ENCODE peak calls at places on chromosomes 2 and 18, in six cellular contexts. V is mesendoderm, S is GM12865, M is left cardiac atrium, N is COR-L47, T is HT-29. C is an unnamed sample.

GRCh38 chr2:165698621-165698946 is 95.5 kb downstream of the GALNT3 start:
- DNase-seq in M (peak; percentile 28), N (peak; percentile 63), S (peak; percentile 46), T (peak; percentile 59), V (peak; percentile 84), C (peak; percentile 63)

GRCh38 chr2:73981081-73981968 is 3.4 kb upstream of the TET3 start:
- DNase-seq in T (peak; percentile 72), S (peak; percentile 81), N (peak; percentile 25), M (peak; percentile 55), V (peak; percentile 82), C (no peak)

GRCh38 chr18:74856967-74857366 is 259.3 kb downstream of the ZNF407 start:
- DNase-seq in S (no peak), T (no peak), N (peak; percentile 30), V (no peak), M (no peak), C (no peak)

GRCh38 chr2:26521054-26521912 is 43.4 kb upstream of the OTOF start:
- DNase-seq in S (peak; percentile 31), N (peak; percentile 75), T (peak; percentile 65), V (peak; percentile 70), M (no peak), C (no peak)

GRCh38 chr2:43993437-43993836 is 2.4 kb downstream of the LRPPRC start:
- DNase-seq in N (no peak), M (no peak), S (no peak), V (no peak), T (no peak), C (no peak)

GRCh38 chr2:30296496-30296895 is 65.2 kb downstream of the LBH start:
- DNase-seq in S (no peak), V (no peak), T (no peak), N (no peak), M (no peak), C (no peak)

GRCh38 chr18:4068552-4069158 is 386.5 kb downstream of the DLGAP1 start:
- DNase-seq in T (peak; percentile 94), M (no peak), V (peak; percentile 72), N (no peak), S (peak; percentile 65), C (peak; percentile 39)

GRCh38 chr18:12657048-12657848 is 659 bp downstream of the SPIRE1 start:
- DNase-seq in T (no peak), V (peak; percentile 34), M (peak; percentile 65), S (peak; percentile 40), N (peak; percentile 34), C (no peak)

GRCh38 chr18:74869904-74870863 is 272.5 kb downstream of the ZNF407 start:
- DNase-seq in V (peak; percentile 63), S (peak; percentile 76), N (no peak), M (no peak), T (no peak), C (no peak)

GRCh38 chr2:56522605-56523089 is 338.9 kb downstream of the CCDC85A start:
- DNase-seq in V (no peak), M (peak; percentile 24), T (no peak), N (peak; percentile 53), S (no peak), C (peak; percentile 34)

GRCh38 chr2:238720232-238720672 is 127.6 kb upstream of the TWIST2 start:
- DNase-seq in T (peak; percentile 82), V (peak; percentile 85), N (peak; percentile 19), S (peak; percentile 38), M (no peak), C (peak; percentile 43)

C was measured in H4.